ENCODE peak calls at places on chromosomes 3 and 15, in four cellular contexts. P, I, H and V are unnamed samples.
A peak's percentile ranks its signal among the peaks of the same experiment; 100 is the strongest.

GRCh38 chr3:178705925-178706324 is 169.7 kb downstream of the KCNMB2 start:
- DNase-seq in P (no peak), I (no peak), H (no peak), V (no peak)

GRCh38 chr15:73965730-73966103 is 26.4 kb downstream of the STOML1 start:
- DNase-seq in P (no peak), I (no peak), H (no peak), V (no peak)

GRCh38 chr3:126746395-126747177 is 42.5 kb downstream of the CHCHD6 start:
- DNase-seq in P (peak; percentile 42), I (peak; percentile 83), H (no peak), V (peak; percentile 58)

GRCh38 chr15:56244811-56245576 is 1.3 kb upstream of the RFX7 start:
- DNase-seq in P (peak; percentile 9), I (no peak), H (no peak), V (peak; percentile 11)

GRCh38 chr15:80386151-80386550 is 18.0 kb upstream of the ARNT2 start:
- DNase-seq in P (no peak), I (no peak), H (no peak), V (no peak)

GRCh38 chr15:81284256-81285031 is 39.5 kb downstream of the STARD5 start:
- DNase-seq in P (no peak), I (no peak), H (no peak), V (no peak)

GRCh38 chr3:18510947-18511346 is 85.8 kb upstream of the SATB1 start:
- DNase-seq in P (no peak), I (no peak), H (no peak), V (no peak)

GRCh38 chr3:176755552-176755951 is 441.7 kb downstream of the TBL1XR1 start:
- DNase-seq in P (no peak), I (no peak), H (no peak), V (no peak)

GRCh38 chr3:8768364-8769087 is 887 bp downstream of the OXTR start:
- DNase-seq in P (no peak), I (no peak), H (no peak), V (no peak)

GRCh38 chr15:99429681-99430081 is 136.1 kb upstream of the MEF2A start:
- DNase-seq in P (peak; percentile 2), I (peak; percentile 44), H (no peak), V (no peak)

GRCh38 chr15:90584841-90585240 is 55.1 kb downstream of the CRTC3 start:
- DNase-seq in P (no peak), I (no peak), H (no peak), V (no peak)

GRCh38 chr3:88807471-88808090 is 299.8 kb upstream of the EPHA3 start:
- DNase-seq in P (no peak), I (no peak), H (no peak), V (no peak)

GRCh38 chr3:126551839-126552687 is 6.7 kb downstream of the C3orf22 start:
- DNase-seq in P (no peak), I (no peak), H (no peak), V (no peak)

GRCh38 chr15:68200016-68200861 is 4.9 kb downstream of the CALML4 start:
- DNase-seq in P (peak; percentile 52), I (peak; percentile 67), H (no peak), V (no peak)
- H3K4me1 ChIP-seq in P (peaks cover 24% of the 10 kb centered on the region), I (peaks cover 3% of the 10 kb centered on the region), H (peaks cover 10% of the 10 kb centered on the region), V (peaks cover 8% of the 10 kb centered on the region)

DNA sequence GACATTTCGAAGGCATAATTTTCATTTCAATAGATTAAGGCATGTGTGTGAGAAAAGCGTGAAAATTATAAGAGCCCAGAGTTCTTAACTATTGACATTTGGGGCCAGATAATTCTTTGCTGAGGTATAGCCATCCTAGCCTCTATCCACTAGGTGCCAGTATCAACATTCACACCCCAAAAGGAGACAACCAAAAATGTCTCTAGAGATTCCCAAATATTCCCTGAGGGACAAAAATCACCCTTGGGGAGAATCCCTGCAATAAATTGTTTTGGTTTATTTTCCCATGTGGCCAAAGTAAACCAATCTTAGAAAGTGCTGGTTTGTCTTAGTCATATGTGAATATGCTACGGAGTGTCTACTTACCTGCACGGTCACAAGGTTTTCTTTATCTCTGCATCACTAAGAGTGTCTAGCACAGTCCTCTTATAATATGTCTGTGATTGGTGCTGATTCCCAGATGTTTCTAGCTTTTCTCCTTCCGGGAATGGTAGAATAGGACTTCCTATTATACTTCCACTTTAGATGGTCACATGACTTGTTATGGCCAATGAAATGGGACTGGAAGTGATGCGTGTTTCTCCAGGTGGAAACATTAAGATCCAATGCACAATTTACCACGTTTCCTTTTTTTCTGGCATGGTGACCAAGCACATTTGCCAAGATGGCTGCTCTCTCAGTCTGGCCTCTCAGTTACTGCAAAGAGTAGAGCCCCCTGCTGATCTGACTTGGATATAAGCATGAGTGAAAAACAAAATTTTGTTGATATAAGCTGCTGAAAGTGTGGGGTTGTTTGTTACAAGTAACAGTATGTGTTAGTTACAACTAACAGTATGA is 8.0 kb upstream of the KBTBD8 start:
- DNase-seq in P (no peak), I (no peak), H (no peak), V (no peak)
- H3K27ac ChIP-seq in P (no peak overlapping the region), I (no peak overlapping the region), H (no peak overlapping the region), V (no peak overlapping the region)

GRCh38 chr15:78360426-78360825 is 20.3 kb downstream of the CRABP1 start:
- DNase-seq in P (no peak), I (no peak), H (no peak), V (peak; percentile 45)
- H3K4me1 ChIP-seq in P (no peaks in the 10 kb centered on the region), I (no peaks in the 10 kb centered on the region), H (no peaks in the 10 kb centered on the region), V (no peaks in the 10 kb centered on the region)

DNA sequence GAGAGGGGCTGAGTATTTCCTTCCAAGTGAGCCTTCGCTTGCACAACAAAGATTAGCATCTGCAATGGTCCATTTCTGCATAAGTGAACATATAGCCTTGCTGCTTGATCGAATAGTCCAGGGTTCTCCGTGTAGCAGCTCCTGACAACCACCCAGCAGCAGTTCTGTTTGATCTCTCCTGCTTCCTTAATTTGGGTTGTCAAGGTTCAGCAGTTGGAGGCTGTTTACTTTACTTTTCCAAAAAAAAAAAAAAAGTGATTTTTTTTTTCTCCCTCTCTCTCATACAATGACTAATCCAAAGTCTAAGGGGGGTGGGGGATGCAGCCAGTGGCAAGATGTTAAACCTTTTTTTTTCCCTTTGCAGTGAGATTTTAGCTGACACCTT is 3.6 kb downstream of the FOXP1 start:
- DNase-seq in P (no peak), I (no peak), H (no peak), V (no peak)
- H3K27ac ChIP-seq in P (peak overlapping the region; percentile 6), I (peak overlapping the region; percentile 57), H (no peak overlapping the region), V (peak overlapping the region; percentile 45)

DNA sequence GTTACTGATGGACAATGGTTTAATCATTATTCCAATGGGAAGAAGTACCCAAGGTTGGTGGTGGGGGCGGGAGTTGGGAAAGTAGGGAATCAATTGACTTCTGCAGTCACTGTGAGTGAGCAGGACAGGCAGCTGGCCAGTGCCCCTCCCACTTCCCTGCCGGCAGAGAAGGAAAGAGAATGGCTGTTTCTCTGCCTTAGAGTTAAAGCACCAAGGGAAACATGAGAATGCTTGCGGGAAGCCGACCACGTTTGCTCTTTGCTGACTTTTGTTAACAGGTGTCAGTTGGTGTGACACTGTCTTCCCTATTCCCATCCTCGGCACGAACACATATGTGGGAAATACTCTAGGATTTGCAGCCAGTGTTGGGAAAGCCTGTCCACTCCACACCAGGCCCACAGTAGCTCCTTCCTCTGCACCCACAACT is 33.5 kb upstream of the MFSD1 start:
- DNase-seq in P (peak; percentile 66), I (peak; percentile 91), H (no peak), V (peak; percentile 61)
- H3K4me1 ChIP-seq in P (peaks cover 18% of the 10 kb centered on the region), I (peaks cover 11% of the 10 kb centered on the region), H (peaks cover 24% of the 10 kb centered on the region), V (peaks cover 51% of the 10 kb centered on the region)

GRCh38 chr3:23565376-23565775 is 240.4 kb upstream of the UBE2E1 start:
- DNase-seq in P (no peak), I (no peak), H (no peak), V (no peak)

GRCh38 chr3:23573827-23574226 is 231.9 kb upstream of the UBE2E1 start:
- DNase-seq in P (no peak), I (no peak), H (no peak), V (no peak)

GRCh38 chr3:23566499-23566898 is 239.3 kb upstream of the UBE2E1 start:
- DNase-seq in P (no peak), I (no peak), H (no peak), V (no peak)

DNA sequence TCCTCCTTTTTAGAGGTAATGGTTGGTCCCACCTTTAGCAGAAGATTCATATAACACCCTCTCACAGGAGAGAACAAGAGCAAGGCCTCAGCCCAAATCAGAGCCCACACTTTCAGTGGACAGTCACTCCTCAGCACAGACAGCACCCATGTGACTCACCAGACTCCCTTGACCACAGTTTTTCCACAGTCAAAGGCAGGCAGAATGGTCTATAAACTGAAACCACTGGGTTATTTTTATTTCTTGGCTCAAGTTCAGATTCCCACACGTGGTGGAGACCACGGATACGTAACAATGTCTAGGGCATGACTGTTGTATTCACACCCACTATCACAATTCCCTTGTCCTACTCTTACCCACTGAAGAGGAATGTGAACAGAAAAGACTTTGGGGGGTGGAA is 237.8 kb upstream of the UBE2E1 start:
- DNase-seq in P (no peak), I (no peak), H (no peak), V (peak; percentile 27)
- H3K27ac ChIP-seq in P (no peak overlapping the region), I (no peak overlapping the region), H (no peak overlapping the region), V (no peak overlapping the region)

GRCh38 chr3:45124379-45124778 is 21.8 kb downstream of the CDCP1 start:
- DNase-seq in P (no peak), I (no peak), H (peak; percentile 71), V (no peak)
- H3K4me1 ChIP-seq in P (no peaks in the 10 kb centered on the region), I (no peaks in the 10 kb centered on the region), H (peaks cover 18% of the 10 kb centered on the region), V (peaks cover 3% of the 10 kb centered on the region)